ENCODE peak calls at places on chromosomes 4 and X, in eight cellular contexts. M is spleen, H is uterus, Y is HepG2, U is A549, L is lower leg skin, N is transverse colon, Z is breast epithelium. R is an unnamed sample.

GRCh38 chr4:140931904-140932303 is 175.7 kb upstream of the TBC1D9 start:
- DNase-seq in M (no peak), H (no peak), Y (no peak), U (no peak), L (no peak), N (no peak), Z (no peak), R (no peak)

GRCh38 chr4:183149968-183150539 is 51.0 kb downstream of the WWC2 start:
- DNase-seq in M (no peak), H (no peak), Y (no peak), U (no peak), L (no peak), N (no peak), Z (no peak), R (no peak)

GRCh38 chrX:73127700-73128241 is 48.5 kb upstream of the PABPC1L2A start:
- DNase-seq in M (peak; percentile 58), H (peak; percentile 11), Y (no peak), U (peak; percentile 4), L (no peak), N (no peak), Z (no peak), R (no peak)

GRCh38 chrX:134880866-134881265 is 109.9 kb upstream of the SMIM10 start:
- DNase-seq in M (no peak), H (no peak), Y (no peak), U (no peak), L (no peak), N (no peak), Z (no peak), R (no peak)

GRCh38 chr4:3706111-3706511 is 60.1 kb upstream of the ADRA2C start:
- DNase-seq in M (peak; percentile 45), H (no peak), Y (no peak), U (no peak), L (no peak), N (no peak), Z (no peak), R (no peak)

GRCh38 chr4:24850669-24851068 is 55.3 kb downstream of the SOD3 start:
- DNase-seq in M (no peak), H (peak; percentile 71), Y (no peak), U (peak; percentile 10), L (no peak), N (peak; percentile 10), Z (no peak), R (peak; percentile 53)

GRCh38 chrX:108224727-108225455 is 133.3 kb downstream of the ATG4A start:
- DNase-seq in M (no peak), H (no peak), Y (peak; percentile 37), U (peak; percentile 38), L (no peak), N (no peak), Z (no peak), R (no peak)

GRCh38 chr4:150943831-150944230 is 71.3 kb downstream of the LRBA start:
- DNase-seq in M (no peak), H (no peak), Y (no peak), U (no peak), L (no peak), N (no peak), Z (no peak), R (no peak)

GRCh38 chr4:161581262-161581661 is 582.5 kb downstream of the FSTL5 start:
- DNase-seq in M (no peak), H (no peak), Y (no peak), U (peak; percentile 26), L (no peak), N (no peak), Z (no peak), R (no peak)

GRCh38 chr4:6607368-6608050 is 32.5 kb downstream of the MAN2B2 start:
- DNase-seq in M (no peak), H (no peak), Y (no peak), U (no peak), L (no peak), N (no peak), Z (no peak), R (no peak)

GRCh38 chrX:71222929-71223328 is at the start of gene GJB1:
- DNase-seq in M (no peak), H (no peak), Y (no peak), U (no peak), L (no peak), N (no peak), Z (no peak), R (no peak)

GRCh38 chr4:152106113-152106763 is 345.4 kb upstream of the GATB start:
- DNase-seq in M (no peak), H (peak; percentile 49), Y (peak; percentile 38), U (peak; percentile 89), L (peak; percentile 90), N (peak; percentile 57), Z (no peak), R (no peak)

GRCh38 chr4:115720611-115721010 is 607.2 kb upstream of the NDST4 start:
- DNase-seq in M (no peak), H (no peak), Y (no peak), U (no peak), L (no peak), N (no peak), Z (no peak), R (no peak)

GRCh38 chr4:126603851-126604250 is 1028.9 kb upstream of the INTU start:
- DNase-seq in M (no peak), H (no peak), Y (no peak), U (no peak), L (no peak), N (no peak), Z (no peak), R (no peak)

GRCh38 chr4:13054410-13054970 is 429.6 kb downstream of the RAB28 start:
- DNase-seq in M (no peak), H (no peak), Y (no peak), U (no peak), L (no peak), N (no peak), Z (no peak), R (no peak)

GRCh38 chrX:16839224-16839851 is 30.8 kb downstream of the RBBP7 start:
- DNase-seq in M (no peak), H (no peak), Y (no peak), U (no peak), L (no peak), N (no peak), Z (no peak), R (no peak)

GRCh38 chr4:40681600-40682297 is 52.1 kb upstream of the RBM47 start:
- DNase-seq in M (no peak), H (no peak), Y (no peak), U (no peak), L (no peak), N (no peak), Z (no peak), R (no peak)

GRCh38 chrX:17377795-17378194 is 2.8 kb downstream of the NHS start:
- DNase-seq in M (no peak), H (no peak), Y (no peak), U (peak; percentile 10), L (no peak), N (no peak), Z (no peak), R (no peak)

GRCh38 chrX:22699591-22700091 is 300.1 kb upstream of the DDX53 start:
- DNase-seq in M (no peak), H (no peak), Y (no peak), U (no peak), L (no peak), N (no peak), Z (no peak), R (peak; percentile 1)

DNA sequence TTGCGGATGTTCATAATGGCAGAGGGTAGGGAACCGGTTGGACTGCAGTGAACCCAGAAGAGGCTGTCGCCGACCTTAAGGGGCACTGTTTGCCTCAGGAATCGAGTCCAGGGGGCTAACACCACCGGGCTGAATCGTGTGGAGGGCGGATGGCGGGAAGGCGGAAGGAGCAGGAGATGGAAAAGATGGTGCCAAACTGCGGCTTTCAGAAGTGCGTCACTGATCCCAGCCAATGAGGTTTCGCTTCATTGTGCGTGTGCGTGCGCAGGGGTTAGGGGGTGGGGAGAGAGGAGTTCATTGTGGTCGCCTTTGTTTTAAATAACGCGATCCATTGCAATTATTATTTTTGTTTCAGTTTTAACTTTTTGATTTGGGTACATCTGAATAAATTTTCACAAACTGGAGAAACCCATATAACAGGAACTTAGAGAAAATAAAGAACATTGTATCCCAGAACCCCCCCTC is at the start of gene NAA11:
- DNase-seq in M (no peak), H (no peak), Y (no peak), U (no peak), L (no peak), N (no peak), Z (no peak), R (no peak)
- TF ChIP-seq POLR2A in M (no peak), H (no peak), Y (no peak), U (no peak), L (no peak), N (no peak), Z (no peak), R (no peak)

GRCh38 chr4:190020790-190021717 is 6.0 kb downstream of the FRG2 start:
- DNase-seq in M (peak; percentile 69), H (no peak), Y (peak; percentile 24), U (peak; percentile 79), L (peak; percentile 83), N (peak; percentile 17), Z (no peak), R (no peak)
- H3K4me3 ChIP-seq in M (peak overlapping the region; percentile 6), H (no peak overlapping the region), Y (no peak overlapping the region), U (peak overlapping the region; percentile 67), L (no peak overlapping the region), N (no peak overlapping the region), Z (no peak overlapping the region), R (no peak overlapping the region)

DNA sequence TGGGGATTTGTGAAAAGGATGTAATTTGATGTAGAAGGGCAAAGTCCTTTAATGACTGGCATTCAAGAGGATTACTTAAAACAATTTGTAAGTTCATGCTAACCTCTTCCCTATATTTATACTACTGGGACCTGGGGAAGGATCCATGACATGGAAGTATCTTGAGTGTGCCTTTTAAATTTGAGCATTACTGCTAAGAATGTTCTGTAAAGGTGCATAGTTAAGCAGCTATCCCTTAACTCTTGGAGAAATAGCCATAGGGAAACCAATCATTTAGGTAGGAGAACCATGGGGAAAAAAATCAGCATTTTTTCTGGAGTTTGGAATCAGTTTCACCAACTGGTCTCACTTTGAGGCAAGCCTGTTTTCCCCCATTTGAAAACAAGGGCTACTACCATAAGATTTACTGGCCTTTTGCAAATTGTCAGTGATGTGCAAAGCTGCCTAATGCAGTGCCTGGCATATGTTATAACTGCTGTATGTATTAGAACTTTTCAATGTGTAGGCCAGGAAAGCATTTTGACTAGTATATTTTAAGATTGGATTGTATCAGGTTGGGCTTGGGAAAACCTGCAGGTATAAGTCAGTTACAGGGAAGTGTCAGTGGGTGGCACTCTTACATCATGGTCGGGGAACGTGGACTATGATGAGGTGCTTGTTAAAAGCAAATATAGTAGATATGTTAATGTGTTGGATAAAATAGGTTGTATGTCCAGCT is 72.1 kb downstream of the PRSS12 start:
- DNase-seq in M (no peak), H (no peak), Y (peak; percentile 74), U (peak; percentile 71), L (no peak), N (peak; percentile 69), Z (no peak), R (peak; percentile 27)
- TF ChIP-seq POLR2A in M (no peak), H (no peak), Y (peak; percentile 82), U (no peak), L (no peak), N (no peak), Z (no peak), R (no peak)

GRCh38 chr4:86302242-86302641 is 57.6 kb downstream of the MAPK10 start:
- DNase-seq in M (no peak), H (peak; percentile 71), Y (peak; percentile 3), U (no peak), L (no peak), N (peak; percentile 16), Z (no peak), R (no peak)

GRCh38 chr4:86306816-86307215 is 53.0 kb downstream of the MAPK10 start:
- DNase-seq in M (no peak), H (no peak), Y (no peak), U (no peak), L (no peak), N (no peak), Z (no peak), R (no peak)

GRCh38 chr4:86307432-86307831 is 52.4 kb downstream of the MAPK10 start:
- DNase-seq in M (no peak), H (no peak), Y (no peak), U (no peak), L (no peak), N (no peak), Z (no peak), R (no peak)
- H3K4me3 ChIP-seq in M (no peak overlapping the region), H (no peak overlapping the region), Y (no peak overlapping the region), U (no peak overlapping the region), L (no peak overlapping the region), N (no peak overlapping the region), Z (no peak overlapping the region), R (no peak overlapping the region)